ENCODE peak calls at places on chromosomes 7 and 10, in ten cellular contexts. C is tibial artery; K is LoVo; H is ACHN; R is nucleus accumbens; X is uterus; B is activated CD4-positive, CD25-positive, alpha-beta regulatory T cell; T is ecto neural progenitor cell; I is NCI-H2107; G is renal cortical epithelial cell. P is an unnamed sample.

GRCh38 chr7:151491859-151492258 is 27.8 kb downstream of the RHEB start:
- DNase-seq in C (no peak), K (peak), H (peak), R (no peak), X (no peak), B (no peak), T (no peak), I (no peak), G (peak), P (no peak)

GRCh38 chr7:11831383-11831726 is 643 bp downstream of the THSD7A start:
- DNase-seq in C (no peak), K (peak), H (no peak), R (no peak), X (no peak), B (no peak), T (no peak), I (no peak), G (peak), P (no peak)

GRCh38 chr10:58807631-58808024 is 295.0 kb downstream of the BICC1 start:
- DNase-seq in C (no peak), K (no peak), H (no peak), R (no peak), X (peak), B (no peak), T (no peak), I (no peak), G (peak), P (no peak)

GRCh38 chr10:18658301-18658991 is 785 bp upstream of the ARL5B start:
- DNase-seq in C (no peak), K (no peak), H (no peak), R (no peak), X (peak), B (peak), T (no peak), I (no peak), G (peak), P (no peak)

GRCh38 chr7:142556745-142557144 is 192.5 kb upstream of the PRSS1 start:
- DNase-seq in C (no peak), K (peak), H (peak), R (no peak), X (no peak), B (no peak), T (no peak), I (no peak), G (peak), P (peak)

GRCh38 chr10:71262817-71263216 is 50.4 kb downstream of the UNC5B start:
- DNase-seq in C (no peak), K (no peak), H (no peak), R (no peak), X (no peak), B (no peak), T (no peak), I (no peak), G (no peak), P (no peak)

GRCh38 chr10:132366499-132366898 is 30.5 kb upstream of the PWWP2B start:
- DNase-seq in C (peak), K (no peak), H (no peak), R (no peak), X (no peak), B (no peak), T (no peak), I (no peak), G (no peak), P (no peak)

GRCh38 chr10:132375116-132375794 is 21.7 kb upstream of the PWWP2B start:
- DNase-seq in C (peak), K (no peak), H (no peak), R (no peak), X (no peak), B (no peak), T (no peak), I (no peak), G (no peak), P (no peak)

GRCh38 chr7:94003446-94004023 is 620 bp downstream of the BET1 start:
- DNase-seq in C (no peak), K (peak), H (peak), R (no peak), X (no peak), B (no peak), T (no peak), I (no peak), G (peak), P (no peak)

GRCh38 chr7:130831817-130832481 is 97.9 kb upstream of the KLF14 start:
- DNase-seq in C (no peak), K (peak), H (peak), R (no peak), X (no peak), B (no peak), T (no peak), I (peak), G (peak), P (no peak)

P was measured in T1000.